ENCODE peak calls at places on chromosome 21, in eight cellular contexts. X is tibial artery, B is SK-N-MC, V is GM23338, K is esophagus squamous epithelium, D is H9, O is caudate nucleus, E is upper lobe of left lung. Y is an unnamed sample.

GRCh38 chr21:17925000-17925610 is 105.9 kb upstream of the C21orf91 start:
- DNase-seq in D (peak; percentile 61), E (no peak), O (no peak), X (no peak), V (peak; percentile 87), B (peak; percentile 22), K (no peak), Y (no peak)

GRCh38 chr21:38241029-38241740 is 15.6 kb upstream of the KCNJ15 start:
- DNase-seq in O (no peak), V (no peak), E (peak; percentile 4), B (no peak), K (no peak), X (peak; percentile 83), D (no peak), Y (no peak)

GRCh38 chr21:31647650-31648049 is 11.8 kb upstream of the SOD1 start:
- DNase-seq in X (no peak), B (no peak), O (no peak), V (no peak), K (no peak), E (no peak), D (no peak), Y (no peak)

GRCh38 chr21:35578350-35578782 is 482.0 kb downstream of the SETD4 start:
- DNase-seq in D (no peak), V (no peak), E (no peak), B (no peak), X (no peak), K (no peak), O (no peak), Y (no peak)

GRCh38 chr21:25897383-25897782 is 162.6 kb downstream of the GABPA start:
- DNase-seq in X (no peak), K (no peak), B (no peak), V (no peak), E (no peak), D (no peak), O (no peak), Y (no peak)

GRCh38 chr21:35212393-35213127 is 163.5 kb upstream of the RUNX1 start:
- DNase-seq in X (no peak), D (no peak), V (no peak), B (no peak), E (no peak), K (no peak), O (no peak), Y (no peak)

GRCh38 chr21:42570841-42571387 is 57.3 kb downstream of the SLC37A1 start:
- DNase-seq in V (peak; percentile 36), X (peak; percentile 60), D (no peak), O (no peak), B (no peak), E (peak; percentile 73), K (no peak), Y (no peak)

GRCh38 chr21:46560568-46561447 is 44.1 kb downstream of the S100B start:
- DNase-seq in E (peak; percentile 57), X (no peak), D (no peak), K (no peak), O (no peak), V (no peak), B (no peak), Y (no peak)

GRCh38 chr21:35338881-35339632 is 290.0 kb upstream of the RUNX1 start:
- DNase-seq in O (no peak), X (no peak), V (no peak), B (no peak), D (no peak), K (no peak), E (no peak), Y (no peak)

GRCh38 chr21:32378956-32379355 is 13.9 kb downstream of the URB1 start:
- DNase-seq in O (no peak), V (no peak), D (no peak), B (no peak), K (no peak), X (no peak), E (no peak), Y (no peak)

GRCh38 chr21:38733973-38734546 is 71.7 kb upstream of the ETS2 start:
- DNase-seq in K (peak; percentile 8), O (peak; percentile 69), B (no peak), D (peak; percentile 84), X (peak; percentile 93), V (peak; percentile 90), E (peak; percentile 98), Y (peak; percentile 82)

GRCh38 chr21:16377120-16377658 is 647.4 kb downstream of the USP25 start:
- DNase-seq in E (no peak), D (no peak), O (no peak), K (no peak), V (no peak), B (no peak), X (no peak), Y (no peak)

GRCh38 chr21:42311816-42312625 is 3.2 kb downstream of the TFF3 start:
- DNase-seq in V (no peak), O (no peak), K (no peak), B (no peak), E (peak; percentile 62), X (no peak), D (no peak), Y (no peak)

GRCh38 chr21:44931501-44932365 is 8.1 kb upstream of the SLX9 start:
- DNase-seq in D (no peak), E (peak; percentile 85), V (no peak), X (peak; percentile 59), K (no peak), O (no peak), B (no peak), Y (no peak)

GRCh38 chr21:44931137-44931500 is 8.7 kb upstream of the SLX9 start:
- DNase-seq in E (no peak), D (peak; percentile 36), O (no peak), X (peak; percentile 67), K (no peak), B (peak; percentile 94), V (peak; percentile 57), Y (no peak)

GRCh38 chr21:44933938-44934260 is 5.9 kb upstream of the SLX9 start:
- DNase-seq in E (peak; percentile 58), B (no peak), D (no peak), K (no peak), X (no peak), O (no peak), V (no peak), Y (no peak)

GRCh38 chr21:44933199-44933937 is 6.5 kb upstream of the SLX9 start:
- DNase-seq in K (no peak), B (no peak), V (no peak), E (peak; percentile 57), O (no peak), D (no peak), X (peak; percentile 61), Y (no peak)

DNA sequence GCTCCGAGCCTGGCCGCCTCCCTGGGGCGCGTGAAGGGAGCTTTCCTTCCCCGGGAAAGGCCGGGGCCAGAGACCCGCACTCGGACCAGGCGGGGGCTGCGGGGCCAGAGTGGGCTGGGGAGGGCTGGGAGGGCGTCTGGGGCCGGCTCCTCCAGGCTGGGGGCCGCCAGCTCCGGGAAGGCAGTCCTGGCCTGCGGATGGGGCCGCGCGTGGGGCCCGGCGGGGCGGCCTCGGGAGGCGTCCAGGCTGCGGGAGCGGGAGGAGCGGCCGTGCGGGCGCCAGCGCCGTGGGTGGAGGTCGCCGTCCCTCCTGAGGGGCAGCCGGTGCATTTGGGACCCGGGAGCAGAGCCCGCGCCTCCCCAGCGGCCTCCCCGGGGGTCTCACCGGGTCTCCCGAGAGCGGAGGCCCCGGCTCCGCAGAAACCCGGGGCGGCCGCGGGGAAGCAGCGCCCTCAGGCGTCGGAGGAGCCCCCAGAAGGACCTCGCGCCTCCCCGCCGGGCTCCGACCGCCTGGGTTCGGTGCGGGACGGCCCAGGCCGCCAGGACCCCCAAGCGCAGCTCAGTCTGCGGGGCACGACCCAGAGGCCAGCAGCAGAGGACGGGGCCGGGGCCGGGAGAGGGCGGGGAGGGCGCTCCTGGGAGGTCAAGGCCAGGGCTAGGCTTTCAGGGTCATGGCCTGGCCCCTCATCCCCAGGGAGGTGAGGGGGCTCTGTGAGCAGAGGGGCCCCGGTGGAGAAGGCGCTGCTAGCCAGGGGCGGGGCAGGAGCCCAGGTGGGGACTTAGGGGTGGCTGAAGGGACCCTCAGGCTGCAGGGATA is 7.3 kb upstream of the SLX9 start:
- DNase-seq in K (no peak), E (peak; percentile 94), B (no peak), D (no peak), X (peak; percentile 70), V (no peak), O (no peak), Y (no peak)
- H3K27ac ChIP-seq in K (peak overlapping the region; percentile 25), E (peak overlapping the region; percentile 74), B (peak overlapping the region; percentile 25), D (no peak overlapping the region), X (no peak overlapping the region), V (no peak overlapping the region), O (no peak overlapping the region), Y (no peak overlapping the region)

DNA sequence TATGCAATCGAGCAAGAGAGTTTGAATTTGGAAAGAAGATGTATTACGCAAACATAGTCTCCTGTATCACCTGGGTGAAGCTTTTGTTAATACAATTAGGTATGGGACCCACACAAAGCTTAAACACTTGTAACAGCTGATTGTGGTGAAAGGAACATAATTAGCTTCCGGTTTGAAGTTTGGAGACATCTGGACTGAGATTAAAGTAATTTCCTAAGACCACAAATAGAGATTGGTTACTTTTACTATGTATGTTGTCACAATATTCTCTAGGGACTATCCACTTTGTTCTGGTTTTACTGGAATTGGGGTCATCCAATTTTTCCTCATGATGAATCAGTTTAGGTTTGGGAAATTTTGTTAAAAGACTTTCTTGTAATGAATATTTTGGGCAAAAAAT is 71.7 kb upstream of the SAMSN1 start:
- DNase-seq in E (no peak), X (no peak), K (no peak), V (no peak), B (peak; percentile 8), O (no peak), D (no peak), Y (no peak)
- H3K27ac ChIP-seq in E (no peak overlapping the region), X (no peak overlapping the region), K (no peak overlapping the region), V (peak overlapping the region; percentile 96), B (no peak overlapping the region), O (no peak overlapping the region), D (peak overlapping the region; percentile 99), Y (no peak overlapping the region)

DNA sequence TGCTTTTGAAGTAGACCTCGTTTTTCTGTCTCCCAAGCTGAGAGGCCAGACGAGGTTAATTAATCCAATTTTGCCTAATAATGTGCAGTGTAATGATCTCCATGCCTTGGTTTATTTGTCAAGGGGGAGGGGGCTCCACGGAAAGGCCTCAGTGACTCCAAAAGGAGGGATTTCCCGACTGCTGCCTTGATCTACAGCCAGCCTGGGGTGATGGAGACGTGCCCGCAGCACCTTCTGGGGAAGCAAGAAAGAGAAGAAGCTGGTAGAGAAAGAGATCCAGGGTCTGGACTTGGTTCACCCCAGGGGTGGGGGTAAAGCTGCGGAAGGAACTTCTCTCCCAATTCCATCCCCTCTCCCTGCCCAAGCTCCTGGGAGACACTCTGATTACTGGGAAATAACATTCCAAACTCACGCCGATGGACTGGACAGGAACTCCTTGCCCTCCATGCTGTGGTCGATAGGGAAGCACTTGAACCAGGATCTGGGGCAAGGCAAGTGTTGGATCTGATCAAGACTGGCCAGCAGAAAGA is 44.1 kb upstream of the SIM2 start:
- DNase-seq in O (peak; percentile 65), E (no peak), B (no peak), D (no peak), K (no peak), X (no peak), V (no peak), Y (no peak)
- H3K27ac ChIP-seq in O (peak overlapping the region; percentile 94), E (no peak overlapping the region), B (no peak overlapping the region), D (no peak overlapping the region), K (no peak overlapping the region), X (no peak overlapping the region), V (no peak overlapping the region), Y (peak overlapping the region; percentile 88)

DNA sequence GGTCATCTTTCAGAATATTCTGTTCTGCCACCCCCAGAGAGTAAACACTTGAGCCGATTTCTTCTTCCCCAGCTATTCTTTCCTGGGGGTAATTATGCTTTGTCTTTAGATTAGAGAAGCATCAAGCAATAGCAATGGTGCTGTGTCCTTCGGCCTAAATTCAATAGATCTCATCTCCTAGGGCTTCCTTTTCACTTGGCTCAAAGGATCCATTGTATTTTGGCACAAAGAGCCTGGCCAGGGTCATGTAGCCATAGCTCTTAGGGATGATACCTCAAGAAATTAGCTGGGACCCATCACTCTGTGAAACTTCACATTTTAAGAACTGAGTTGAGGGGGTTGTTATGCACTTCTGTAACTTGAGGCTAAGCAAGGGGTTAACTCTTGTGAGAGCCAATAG is 27.0 kb downstream of the MRPS6 start:
- DNase-seq in B (no peak), X (no peak), E (no peak), O (no peak), K (no peak), V (no peak), D (no peak), Y (no peak)
- H3K27ac ChIP-seq in B (no peak overlapping the region), X (peak overlapping the region; percentile 32), E (no peak overlapping the region), O (no peak overlapping the region), K (no peak overlapping the region), V (peak overlapping the region; percentile 4), D (no peak overlapping the region), Y (no peak overlapping the region)

Y was measured in substantia nigra.